ENCODE peak calls at places on chromosomes 1 and 21, in four cellular contexts. J is HFFc6, K is upper lobe of left lung, F is HFF-Myc. H is an unnamed sample.
A peak's percentile ranks its signal among the peaks of the same experiment; 100 is the strongest.

GRCh38 chr1:246364415-246364941 is 142.6 kb downstream of the SMYD3 start:
- DNase-seq in J (no peak), F (no peak), K (no peak), H (no peak)

GRCh38 chr1:8343464-8344001 is 25.6 kb downstream of the SLC45A1 start:
- DNase-seq in K (peak; percentile 58), F (peak; percentile 90), J (peak; percentile 95), H (no peak)

GRCh38 chr1:3213730-3214129 is 144.7 kb downstream of the PRDM16 start:
- DNase-seq in F (no peak), K (no peak), J (no peak), H (no peak)

GRCh38 chr21:43362928-43363314 is 64.0 kb downstream of the SIK1 start:
- DNase-seq in K (no peak), F (no peak), J (no peak), H (no peak)

GRCh38 chr1:157517026-157517425 is 35.3 kb downstream of the FCRL5 start:
- DNase-seq in K (no peak), F (no peak), J (no peak), H (no peak)

GRCh38 chr1:25246600-25247023 is 642 bp downstream of the RSRP1 start:
- DNase-seq in K (no peak), F (no peak), J (no peak), H (no peak)

GRCh38 chr1:91754348-91754747 is 131.6 kb downstream of the TGFBR3 start:
- DNase-seq in F (no peak), K (no peak), J (peak; percentile 39), H (no peak)

GRCh38 chr1:19869929-19870328 is 12.3 kb upstream of the OTUD3 start:
- DNase-seq in K (no peak), F (no peak), J (peak; percentile 30), H (no peak)

GRCh38 chr1:160519542-160520435 is 3.3 kb downstream of the SLAMF6 start:
- DNase-seq in F (no peak), J (no peak), K (no peak), H (no peak)

H was measured in SK-N-MC.